ENCODE peak calls at places on chromosomes 11 and 22, in nine cellular contexts. O, C, W, D, U, R, Y, E and L are unnamed samples.

GRCh38 chr11:114317738-114318137 is 21.5 kb downstream of the NNMT start:
- DNase-seq in O (no peak), C (no peak), W (no peak), D (no peak), U (no peak), R (no peak), Y (peak), E (no peak), L (peak)

GRCh38 chr22:47276219-47276843 is 513.9 kb downstream of the TBC1D22A start:
- DNase-seq in O (no peak), C (no peak), W (no peak), D (no peak), U (no peak), R (no peak), Y (no peak), E (no peak), L (no peak)

GRCh38 chr11:15941206-15941770 is 415.1 kb downstream of the SOX6 start:
- DNase-seq in O (no peak), C (no peak), W (no peak), D (peak), U (peak), R (no peak), Y (peak), E (no peak), L (no peak)

GRCh38 chr11:118306556-118306955 is 2.0 kb downstream of the CD3E start:
- DNase-seq in O (no peak), C (no peak), W (no peak), D (no peak), U (no peak), R (no peak), Y (no peak), E (no peak), L (no peak)

GRCh38 chr11:7657306-7658025 is 15.8 kb downstream of the CYB5R2 start:
- DNase-seq in O (no peak), C (no peak), W (no peak), D (peak), U (peak), R (peak), Y (peak), E (peak), L (peak)

GRCh38 chr11:109869536-109869935 is 223.7 kb upstream of the ZC3H12C start:
- DNase-seq in O (no peak), C (no peak), W (no peak), D (no peak), U (no peak), R (no peak), Y (no peak), E (no peak), L (no peak)

GRCh38 chr22:47048123-47049077 is 285.9 kb downstream of the TBC1D22A start:
- DNase-seq in O (no peak), C (no peak), W (no peak), D (no peak), U (no peak), R (no peak), Y (peak), E (no peak), L (no peak)

GRCh38 chr11:13434247-13435205 is 28.5 kb downstream of the BTBD10 start:
- DNase-seq in O (no peak), C (no peak), W (no peak), D (no peak), U (no peak), R (no peak), Y (no peak), E (no peak), L (no peak)

GRCh38 chr11:5476184-5476819 is 12.2 kb upstream of the OR52D1 start:
- DNase-seq in O (no peak), C (no peak), W (peak), D (no peak), U (peak), R (peak), Y (peak), E (peak), L (no peak)